ENCODE peak calls at places on chromosomes 2 and 18, in ten cellular contexts. A, R, J, H, T, Z, E, V, P and O are unnamed samples.
A peak's percentile ranks its signal among the peaks of the same experiment; 100 is the strongest.

GRCh38 chr2:163919717-163920116 is 183.9 kb upstream of the FIGN start:
- DNase-seq in V (no peak), J (no peak), Z (no peak), A (no peak), E (no peak), P (no peak), T (no peak), H (no peak), R (no peak), O (no peak)

GRCh38 chr2:17051558-17051957 is 385.9 kb upstream of the CYRIA start:
- DNase-seq in H (no peak), Z (no peak), A (no peak), E (no peak), V (no peak), J (no peak), T (no peak), P (no peak), R (no peak), O (no peak)

GRCh38 chr18:70004698-70005097 is 57.0 kb upstream of the CD226 start:
- DNase-seq in Z (no peak), J (no peak), T (no peak), H (no peak), P (no peak), A (no peak), V (no peak), E (no peak), R (no peak), O (no peak)

GRCh38 chr2:26284132-26284531 is 39.4 kb downstream of the HADHB start:
- DNase-seq in J (no peak), H (no peak), T (no peak), R (no peak), E (no peak), Z (no peak), P (no peak), A (no peak), V (peak; percentile 53), O (no peak)

GRCh38 chr18:79405781-79406575 is 10.2 kb downstream of the NFATC1 start:
- DNase-seq in P (peak; percentile 71), H (no peak), R (no peak), Z (peak; percentile 73), J (no peak), T (peak; percentile 93), A (peak; percentile 70), V (no peak), E (peak; percentile 87), O (peak; percentile 71)

GRCh38 chr2:234676859-234677450 is 180.1 kb upstream of the ARL4C start:
- DNase-seq in H (no peak), P (no peak), V (no peak), E (no peak), A (no peak), Z (no peak), J (no peak), T (no peak), R (no peak), O (no peak)

GRCh38 chr2:131016826-131017596 is 76.2 kb downstream of the FAM168B start:
- DNase-seq in T (no peak), V (peak; percentile 31), E (no peak), H (no peak), A (no peak), Z (no peak), R (no peak), P (no peak), J (no peak), O (no peak)

GRCh38 chr2:121489284-121489683 is 41.4 kb upstream of the RNU4ATAC start:
- DNase-seq in A (peak; percentile 21), J (no peak), H (no peak), V (no peak), Z (no peak), P (no peak), T (peak; percentile 32), E (no peak), R (peak; percentile 62), O (no peak)

GRCh38 chr2:164841719-164842623 is at the start of gene COBLL1:
- DNase-seq in R (peak; percentile 91), H (peak; percentile 71), E (no peak), T (peak; percentile 59), P (peak; percentile 89), V (peak; percentile 57), J (no peak), Z (peak; percentile 29), A (peak; percentile 37), O (peak; percentile 91)

GRCh38 chr2:32931945-32932709 is 14.6 kb upstream of the LTBP1 start:
- DNase-seq in J (no peak), R (no peak), E (no peak), P (no peak), T (no peak), H (no peak), A (no peak), V (no peak), Z (no peak), O (no peak)

GRCh38 chr2:100518801-100519200 is 44.0 kb upstream of the PDCL3 start:
- DNase-seq in H (no peak), J (no peak), Z (no peak), R (no peak), P (no peak), V (no peak), A (no peak), E (no peak), T (no peak), O (no peak)

GRCh38 chr2:168194784-168195522 is 52.4 kb downstream of the STK39 start:
- DNase-seq in P (no peak), A (peak; percentile 65), Z (peak; percentile 27), T (peak; percentile 58), R (no peak), V (peak; percentile 62), J (no peak), E (no peak), H (no peak), O (no peak)

GRCh38 chr2:100293341-100294161 is 28.8 kb downstream of the LONRF2 start:
- DNase-seq in A (no peak), R (no peak), J (no peak), E (no peak), T (no peak), H (no peak), Z (no peak), P (no peak), V (no peak), O (no peak)

GRCh38 chr2:238108423-238109201 is 8.5 kb downstream of the ESPNL start:
- DNase-seq in J (no peak), H (peak; percentile 17), V (no peak), T (no peak), E (no peak), P (no peak), R (peak; percentile 49), A (peak; percentile 81), Z (peak; percentile 94), O (peak; percentile 72)

GRCh38 chr2:152221870-152222269 is 46.3 kb upstream of the STAM2 start:
- DNase-seq in T (no peak), R (no peak), V (peak; percentile 66), Z (no peak), H (no peak), J (peak; percentile 29), A (no peak), E (no peak), P (peak; percentile 23), O (no peak)

GRCh38 chr2:164779383-164780057 is 62.1 kb downstream of the COBLL1 start:
- DNase-seq in H (no peak), E (no peak), T (no peak), J (no peak), Z (no peak), V (no peak), R (no peak), P (peak; percentile 37), A (no peak), O (no peak)

GRCh38 chr2:173741715-173742114 is 223.5 kb downstream of the SP3 start:
- DNase-seq in T (no peak), H (no peak), V (no peak), A (no peak), Z (no peak), E (no peak), P (no peak), R (no peak), J (no peak), O (no peak)

GRCh38 chr2:207474871-207475485 is 54.8 kb upstream of the CREB1 start:
- DNase-seq in P (peak; percentile 74), A (peak; percentile 59), Z (peak; percentile 57), V (peak; percentile 72), H (no peak), T (peak; percentile 36), E (no peak), J (no peak), R (no peak), O (no peak)
- TF ChIP-seq CTCF in P (peak; percentile 44), A (peak; percentile 49), Z (peak; percentile 95), V (peak; percentile 60), H (peak; percentile 96), T (peak; percentile 59), E (peak; percentile 77), J (peak; percentile 61), R (peak; percentile 65), O (peak; percentile 95)

GRCh38 chr2:41870948-41871522 is 176.8 kb upstream of the PKDCC start:
- DNase-seq in H (no peak), Z (no peak), V (peak; percentile 42), T (no peak), J (no peak), A (no peak), E (no peak), R (no peak), P (no peak), O (no peak)
- TF ChIP-seq CTCF in H (no peak), Z (no peak), V (peak; percentile 57), T (no peak), J (peak; percentile 41), A (no peak), E (no peak), R (peak; percentile 9), P (no peak), O (peak; percentile 72)

GRCh38 chr2:23993736-23994269 is 16.1 kb upstream of the MFSD2B start:
- DNase-seq in E (no peak), V (no peak), A (no peak), H (no peak), T (no peak), Z (no peak), J (no peak), P (no peak), R (no peak), O (no peak)

GRCh38 chr2:23992931-23993330 is 17.0 kb upstream of the MFSD2B start:
- DNase-seq in J (no peak), Z (no peak), T (no peak), V (no peak), R (no peak), P (no peak), E (no peak), A (no peak), H (no peak), O (no peak)

DNA sequence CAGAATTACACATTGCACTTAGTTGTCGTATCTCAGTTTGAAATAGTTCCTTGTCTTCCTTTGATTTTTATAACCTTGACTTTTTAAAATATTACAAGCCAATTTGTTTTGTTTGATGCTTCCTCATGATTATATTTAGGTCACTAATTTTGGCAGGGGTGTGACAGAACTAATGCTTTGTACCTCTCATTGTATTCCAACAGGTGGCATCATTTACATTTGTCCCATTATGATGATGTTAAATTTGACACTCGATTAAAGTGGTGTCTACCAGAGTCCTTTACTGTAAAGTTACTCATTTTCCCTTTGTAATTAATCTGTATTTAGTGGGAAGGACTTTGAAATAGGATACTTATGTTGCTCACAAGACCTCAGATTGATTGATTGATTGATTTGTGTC is 21.5 kb upstream of the MFSD2B start:
- DNase-seq in J (no peak), T (peak; percentile 43), E (no peak), R (no peak), Z (peak; percentile 38), H (no peak), A (peak; percentile 19), V (peak; percentile 17), P (no peak), O (no peak)
- TF ChIP-seq CTCF in J (peak; percentile 28), T (peak; percentile 8), E (peak; percentile 39), R (peak; percentile 43), Z (peak; percentile 74), H (no peak), A (peak; percentile 6), V (peak; percentile 40), P (no peak), O (peak; percentile 73)

GRCh38 chr18:40935423-40935822 is 1019.6 kb upstream of the PIK3C3 start:
- DNase-seq in T (no peak), Z (peak; percentile 0), J (no peak), E (no peak), R (no peak), V (peak; percentile 20), H (no peak), P (peak; percentile 10), A (peak; percentile 5), O (no peak)
- TF ChIP-seq CTCF in T (peak; percentile 19), Z (peak; percentile 56), J (peak; percentile 45), E (no peak), R (peak; percentile 52), V (peak; percentile 50), H (peak; percentile 53), P (no peak), A (peak; percentile 27), O (peak; percentile 71)